ENCODE peak calls at places on chromosomes 7 and 10, in six cellular contexts. One of them, this sample, is unnamed.

GRCh38 chr7:98930464-98930863 is 52.1 kb downstream of the TRRAP start:
- DNase-seq in GM04504: no peak
- DNase-seq in activated CD4-positive, alpha-beta T cell treated with anti-CD3 and anti-CD28 coated beads, Interleukin-2, amount 50 U/mL, for 1 hour: peak
- DNase-seq in choroid plexus epithelial cell: no peak
- DNase-seq in right lobe of liver: no peak
- DNase-seq in HCT116: no peak
- DNase-seq in this sample: no peak

GRCh38 chr10:124827474-124827873 is 25.9 kb downstream of the ABRAXAS2 start:
- DNase-seq in activated CD4-positive, alpha-beta T cell treated with anti-CD3 and anti-CD28 coated beads, Interleukin-2, amount 50 U/mL, for 1 hour: no peak
- DNase-seq in HCT116: no peak
- DNase-seq in choroid plexus epithelial cell: peak
- DNase-seq in GM04504: no peak
- DNase-seq in right lobe of liver: no peak
- DNase-seq in this sample: no peak

GRCh38 chr10:119253433-119254174 is 46.2 kb downstream of the GRK5 start:
- DNase-seq in HCT116: peak
- DNase-seq in activated CD4-positive, alpha-beta T cell treated with anti-CD3 and anti-CD28 coated beads, Interleukin-2, amount 50 U/mL, for 1 hour: peak
- DNase-seq in choroid plexus epithelial cell: peak
- DNase-seq in GM04504: peak
- DNase-seq in right lobe of liver: peak
- DNase-seq in this sample: peak

GRCh38 chr10:75472685-75473084 is 41.3 kb downstream of the LRMDA start:
- DNase-seq in choroid plexus epithelial cell: no peak
- DNase-seq in activated CD4-positive, alpha-beta T cell treated with anti-CD3 and anti-CD28 coated beads, Interleukin-2, amount 50 U/mL, for 1 hour: no peak
- DNase-seq in HCT116: no peak
- DNase-seq in right lobe of liver: no peak
- DNase-seq in GM04504: no peak
- DNase-seq in this sample: no peak

GRCh38 chr7:22709857-22710256 is 17.1 kb upstream of the IL6 start:
- DNase-seq in choroid plexus epithelial cell: no peak
- DNase-seq in HCT116: no peak
- DNase-seq in right lobe of liver: no peak
- DNase-seq in GM04504: no peak
- DNase-seq in activated CD4-positive, alpha-beta T cell treated with anti-CD3 and anti-CD28 coated beads, Interleukin-2, amount 50 U/mL, for 1 hour: no peak
- DNase-seq in this sample: no peak

GRCh38 chr10:75401569-75402485 is at the start of gene ZNF503:
- DNase-seq in activated CD4-positive, alpha-beta T cell treated with anti-CD3 and anti-CD28 coated beads, Interleukin-2, amount 50 U/mL, for 1 hour: peak
- DNase-seq in choroid plexus epithelial cell: peak
- DNase-seq in GM04504: peak
- DNase-seq in right lobe of liver: peak
- DNase-seq in HCT116: peak
- DNase-seq in this sample: peak

GRCh38 chr7:151607464-151607867 is 87.8 kb upstream of the RHEB start:
- DNase-seq in choroid plexus epithelial cell: peak
- DNase-seq in GM04504: no peak
- DNase-seq in HCT116: peak
- DNase-seq in right lobe of liver: no peak
- DNase-seq in activated CD4-positive, alpha-beta T cell treated with anti-CD3 and anti-CD28 coated beads, Interleukin-2, amount 50 U/mL, for 1 hour: no peak
- DNase-seq in this sample: no peak

GRCh38 chr10:74932648-74933047 is 106.2 kb downstream of the KAT6B start:
- DNase-seq in GM04504: no peak
- DNase-seq in HCT116: no peak
- DNase-seq in activated CD4-positive, alpha-beta T cell treated with anti-CD3 and anti-CD28 coated beads, Interleukin-2, amount 50 U/mL, for 1 hour: no peak
- DNase-seq in right lobe of liver: peak
- DNase-seq in choroid plexus epithelial cell: no peak
- DNase-seq in this sample: no peak

GRCh38 chr7:5774790-5775189 is 6.7 kb downstream of the RNF216 start:
- DNase-seq in activated CD4-positive, alpha-beta T cell treated with anti-CD3 and anti-CD28 coated beads, Interleukin-2, amount 50 U/mL, for 1 hour: no peak
- DNase-seq in GM04504: no peak
- DNase-seq in right lobe of liver: no peak
- DNase-seq in HCT116: no peak
- DNase-seq in choroid plexus epithelial cell: no peak
- DNase-seq in this sample: no peak

GRCh38 chr7:14504134-14504533 is 398.4 kb downstream of the DGKB start:
- DNase-seq in HCT116: no peak
- DNase-seq in activated CD4-positive, alpha-beta T cell treated with anti-CD3 and anti-CD28 coated beads, Interleukin-2, amount 50 U/mL, for 1 hour: no peak
- DNase-seq in choroid plexus epithelial cell: no peak
- DNase-seq in right lobe of liver: no peak
- DNase-seq in GM04504: no peak
- DNase-seq in this sample: no peak

GRCh38 chr7:155292680-155293226 is 4.9 kb upstream of the INSIG1 start:
- DNase-seq in HCT116: no peak
- DNase-seq in right lobe of liver: no peak
- DNase-seq in activated CD4-positive, alpha-beta T cell treated with anti-CD3 and anti-CD28 coated beads, Interleukin-2, amount 50 U/mL, for 1 hour: no peak
- DNase-seq in GM04504: no peak
- DNase-seq in choroid plexus epithelial cell: no peak
- DNase-seq in this sample: no peak

GRCh38 chr7:158366916-158367633 is 220.5 kb downstream of the PTPRN2 start:
- DNase-seq in activated CD4-positive, alpha-beta T cell treated with anti-CD3 and anti-CD28 coated beads, Interleukin-2, amount 50 U/mL, for 1 hour: no peak
- DNase-seq in choroid plexus epithelial cell: no peak
- DNase-seq in HCT116: no peak
- DNase-seq in GM04504: no peak
- DNase-seq in right lobe of liver: no peak
- DNase-seq in this sample: no peak

GRCh38 chr7:30815016-30815854 is 44.0 kb downstream of the MINDY4 start:
- DNase-seq in right lobe of liver: no peak
- DNase-seq in choroid plexus epithelial cell: no peak
- DNase-seq in activated CD4-positive, alpha-beta T cell treated with anti-CD3 and anti-CD28 coated beads, Interleukin-2, amount 50 U/mL, for 1 hour: no peak
- DNase-seq in HCT116: no peak
- DNase-seq in GM04504: no peak
- DNase-seq in this sample: no peak

GRCh38 chr7:44150466-44150832 is 9.3 kb upstream of the MYL7 start:
- DNase-seq in choroid plexus epithelial cell: peak
- DNase-seq in HCT116: no peak
- DNase-seq in activated CD4-positive, alpha-beta T cell treated with anti-CD3 and anti-CD28 coated beads, Interleukin-2, amount 50 U/mL, for 1 hour: no peak
- DNase-seq in right lobe of liver: no peak
- DNase-seq in GM04504: no peak
- DNase-seq in this sample: no peak

GRCh38 chr7:134850048-134850447 is 70.6 kb downstream of the CALD1 start:
- DNase-seq in HCT116: no peak
- DNase-seq in activated CD4-positive, alpha-beta T cell treated with anti-CD3 and anti-CD28 coated beads, Interleukin-2, amount 50 U/mL, for 1 hour: no peak
- DNase-seq in choroid plexus epithelial cell: peak
- DNase-seq in GM04504: no peak
- DNase-seq in right lobe of liver: no peak
- DNase-seq in this sample: no peak

GRCh38 chr10:51422311-51423120 is 276.9 kb downstream of the CSTF2T start:
- DNase-seq in GM04504: peak
- DNase-seq in right lobe of liver: no peak
- DNase-seq in choroid plexus epithelial cell: peak
- DNase-seq in HCT116: peak
- DNase-seq in activated CD4-positive, alpha-beta T cell treated with anti-CD3 and anti-CD28 coated beads, Interleukin-2, amount 50 U/mL, for 1 hour: peak
- DNase-seq in this sample: peak

GRCh38 chr10:17607603-17608332 is 9.4 kb downstream of the HACD1 start:
- DNase-seq in choroid plexus epithelial cell: peak
- DNase-seq in GM04504: peak
- DNase-seq in HCT116: peak
- DNase-seq in activated CD4-positive, alpha-beta T cell treated with anti-CD3 and anti-CD28 coated beads, Interleukin-2, amount 50 U/mL, for 1 hour: no peak
- DNase-seq in right lobe of liver: no peak
- DNase-seq in this sample: no peak

This sample was measured in stimulated activated naive CD4-positive, alpha-beta T cell treated with Interleukin-2 at 50 U/mL for 16 hours.